ENCODE peak calls at places on chromosomes 5 and 9, in four cellular contexts. X, W, Z and L are unnamed samples.

GRCh38 chr5:179795049-179795862 is 1.5 kb downstream of the LTC4S start:
- DNase-seq in X (no peak), W (peak), Z (no peak), L (no peak)

GRCh38 chr5:60210810-60211209 is 317.3 kb upstream of the PDE4D start:
- DNase-seq in X (no peak), W (peak), Z (no peak), L (no peak)

GRCh38 chr5:66894480-66895240 is 298.5 kb downstream of the MAST4 start:
- DNase-seq in X (no peak), W (peak), Z (no peak), L (no peak)

GRCh38 chr9:128008171-128008570 is 27.4 kb upstream of the EEIG1 start:
- DNase-seq in X (no peak), W (no peak), Z (no peak), L (no peak)

GRCh38 chr9:128429505-128430086 is 8.9 kb downstream of the CERCAM start:
- DNase-seq in X (no peak), W (no peak), Z (no peak), L (no peak)

GRCh38 chr5:55231476-55232193 is 1.8 kb downstream of the CCNO start:
- DNase-seq in X (no peak), W (peak), Z (no peak), L (no peak)

GRCh38 chr5:149797897-149798296 is 67.8 kb downstream of the PPARGC1B start:
- DNase-seq in X (no peak), W (no peak), Z (no peak), L (no peak)

GRCh38 chr5:1726956-1727355 is 72.7 kb downstream of the MRPL36 start:
- DNase-seq in X (no peak), W (no peak), Z (no peak), L (no peak)

GRCh38 chr9:137458194-137459146 is 664 bp downstream of the NSMF start:
- DNase-seq in X (peak), W (peak), Z (no peak), L (no peak)

GRCh38 chr9:89790542-89791109 is 185.8 kb downstream of the GADD45G start:
- DNase-seq in X (no peak), W (no peak), Z (no peak), L (no peak)

DNA sequence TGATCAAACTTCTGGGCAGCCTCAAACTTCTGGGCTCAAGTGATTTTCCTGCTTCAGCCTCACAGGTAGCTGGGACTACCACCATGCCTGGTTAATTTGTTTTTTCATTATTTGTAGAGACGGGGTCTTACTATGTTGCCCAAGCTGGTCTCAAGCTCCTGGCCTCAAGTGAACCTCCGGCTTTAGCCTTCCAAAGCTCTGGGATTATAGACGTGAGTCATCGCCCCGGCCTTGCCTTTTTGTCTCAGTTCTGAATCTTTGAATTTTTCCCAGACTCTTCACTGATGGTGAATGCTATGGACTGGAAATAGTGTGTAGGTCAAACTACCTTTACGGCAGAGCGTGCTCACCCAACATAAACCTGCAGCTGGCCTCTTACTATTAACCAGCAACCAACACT is 32.3 kb upstream of the EGFLAM start:
- DNase-seq in X (no peak), W (no peak), Z (no peak), L (no peak)
- H3K4me3 ChIP-seq in X (no peak), W (no peak), Z (no peak), L (no peak)

GRCh38 chr9:2229109-2229733 is 214.1 kb downstream of the SMARCA2 start:
- DNase-seq in X (no peak), W (no peak), Z (no peak), L (no peak)
- H3K4me3 ChIP-seq in X (no peak), W (no peak), Z (no peak), L (no peak)

DNA sequence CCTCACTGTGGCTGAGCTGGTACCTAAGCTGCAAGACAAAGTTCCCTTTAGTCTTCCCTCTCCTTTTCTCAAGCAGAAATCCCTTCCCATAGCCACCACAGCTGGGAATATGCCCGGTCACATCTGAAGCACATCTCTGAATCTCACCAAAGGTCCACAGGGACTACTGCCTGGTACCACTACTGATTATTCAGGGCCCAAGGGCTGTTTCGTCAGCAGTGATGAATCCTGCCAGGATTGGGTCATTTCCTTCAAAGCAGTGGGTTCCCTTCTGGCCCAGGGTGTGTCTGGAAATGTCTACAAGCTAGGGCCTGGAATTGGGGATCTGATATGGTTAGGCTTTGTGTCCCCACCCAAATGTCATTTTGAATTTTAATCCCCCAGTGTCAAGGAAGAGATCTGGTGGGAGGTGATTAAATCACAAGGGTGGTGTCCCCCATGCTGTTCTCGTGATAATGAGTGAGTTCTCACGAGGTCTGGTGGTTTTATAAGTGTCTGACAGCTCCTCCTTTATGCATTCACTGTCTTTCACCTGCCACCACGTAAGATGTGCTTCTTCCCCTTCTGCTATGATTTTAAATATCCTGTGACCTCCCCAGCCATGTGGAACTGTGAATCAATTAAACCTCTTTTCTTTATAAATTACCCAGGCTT is 83.2 kb upstream of the FST start:
- DNase-seq in X (no peak), W (peak), Z (no peak), L (no peak)
- H3K4me3 ChIP-seq in X (no peak), W (no peak), Z (no peak), L (no peak)

GRCh38 chr5:57302643-57303042 is 128.8 kb downstream of the GPBP1 start:
- DNase-seq in X (no peak), W (peak), Z (no peak), L (peak)

GRCh38 chr5:57298295-57298984 is 124.6 kb downstream of the GPBP1 start:
- DNase-seq in X (no peak), W (peak), Z (peak), L (peak)

GRCh38 chr5:57299945-57300344 is 126.1 kb downstream of the GPBP1 start:
- DNase-seq in X (no peak), W (no peak), Z (no peak), L (no peak)

GRCh38 chr5:57302164-57302563 is 128.3 kb downstream of the GPBP1 start:
- DNase-seq in X (no peak), W (peak), Z (no peak), L (peak)

GRCh38 chr5:57298985-57299491 is 125.2 kb downstream of the GPBP1 start:
- DNase-seq in X (no peak), W (peak), Z (no peak), L (peak)
- H3K4me3 ChIP-seq in X (peak), W (peak), Z (peak), L (no peak)